ENCODE peak calls at places on chromosomes 13 and 19, in five cellular contexts. M is NCI-H1436 treated with DMSO at 0.1 percent for 48 hours, K is NCI-H1105, O is A172, I is H54. G is an unnamed sample.

GRCh38 chr19:50658438-50659317 is 9.4 kb downstream of the C19orf81 start:
- DNase-seq in O (peak), M (no peak), I (peak), K (no peak), G (no peak)

GRCh38 chr13:49652691-49653305 is 24.5 kb downstream of the ARL11 start:
- DNase-seq in O (peak), K (peak), M (no peak), I (no peak), G (no peak)

GRCh38 chr13:64371045-64371444 is 2859.1 kb downstream of the PCDH9 start:
- DNase-seq in M (no peak), O (peak), I (peak), K (no peak), G (peak)

GRCh38 chr13:109628251-109628699 is 158.1 kb downstream of the IRS2 start:
- DNase-seq in I (peak), O (peak), M (no peak), K (no peak), G (peak)

GRCh38 chr13:65907656-65908441 is 1322.3 kb downstream of the PCDH9 start:
- DNase-seq in I (no peak), K (no peak), M (no peak), O (no peak), G (no peak)

GRCh38 chr19:3471954-3472655 is 8.2 kb downstream of the SMIM24 start:
- DNase-seq in K (no peak), M (no peak), I (no peak), O (no peak), G (no peak)

GRCh38 chr13:20960663-20961309 is 58.2 kb upstream of the XPO4 start:
- DNase-seq in M (no peak), K (peak), O (no peak), I (no peak), G (no peak)

GRCh38 chr13:82116422-82116989 is 1765.8 kb downstream of the SLITRK1 start:
- DNase-seq in K (no peak), I (no peak), M (no peak), O (no peak), G (no peak)

GRCh38 chr19:56942749-56943148 is 102.2 kb upstream of the PEG3 start:
- DNase-seq in K (no peak), M (no peak), O (no peak), I (no peak), G (no peak)

GRCh38 chr19:13098291-13099072 is 4.2 kb downstream of the LYL1 start:
- DNase-seq in I (no peak), K (no peak), O (no peak), M (no peak), G (no peak)

GRCh38 chr13:102983496-102983895 is 82.7 kb downstream of the SLC10A2 start:
- DNase-seq in O (no peak), M (no peak), K (no peak), I (no peak), G (peak)

GRCh38 chr19:33066543-33066942 is 1.9 kb upstream of the RHPN2 start:
- DNase-seq in M (no peak), I (no peak), O (no peak), K (no peak), G (no peak)

GRCh38 chr19:49020931-49021895 is 2.9 kb downstream of the CGB3 start:
- DNase-seq in I (no peak), K (no peak), O (peak), M (no peak), G (no peak)

G was measured in kidney epithelial cell.